ENCODE peak calls at places on chromosome 2, in seven cellular contexts. One of them, this sample, is unnamed.

GRCh38 chr2:65353927-65354326 is 78.5 kb downstream of the SPRED2 start:
- DNase-seq in IMR-90: no peak
- DNase-seq in trophoblast cell: peak; percentile 23
- DNase-seq in mesendoderm: no peak
- DNase-seq in H9: no peak
- DNase-seq in H1: no peak
- DNase-seq in mesenchymal stem cell: no peak
- DNase-seq in this sample: peak; percentile 24

GRCh38 chr2:118686364-118686763 is 161.1 kb downstream of the EN1 start:
- DNase-seq in H1: no peak
- DNase-seq in trophoblast cell: no peak
- DNase-seq in H9: no peak
- DNase-seq in IMR-90: no peak
- DNase-seq in mesendoderm: no peak
- DNase-seq in mesenchymal stem cell: no peak
- DNase-seq in this sample: no peak

GRCh38 chr2:97751752-97752151 is 38.4 kb downstream of the ZAP70 start:
- DNase-seq in mesendoderm: peak; percentile 47
- DNase-seq in H9: no peak
- DNase-seq in mesenchymal stem cell: peak; percentile 66
- DNase-seq in trophoblast cell: no peak
- DNase-seq in IMR-90: peak; percentile 53
- DNase-seq in H1: no peak
- DNase-seq in this sample: no peak

GRCh38 chr2:218031771-218032257 is 29.0 kb upstream of the TNS1 start:
- DNase-seq in trophoblast cell: no peak
- DNase-seq in H9: no peak
- DNase-seq in mesenchymal stem cell: no peak
- DNase-seq in mesendoderm: no peak
- DNase-seq in IMR-90: no peak
- DNase-seq in H1: no peak
- DNase-seq in this sample: no peak

GRCh38 chr2:205698556-205699282 is 16.4 kb downstream of the NRP2 start:
- DNase-seq in H9: no peak
- DNase-seq in H1: no peak
- DNase-seq in mesenchymal stem cell: peak; percentile 71
- DNase-seq in mesendoderm: peak; percentile 87
- DNase-seq in trophoblast cell: peak; percentile 54
- DNase-seq in IMR-90: peak; percentile 77
- DNase-seq in this sample: peak; percentile 45

GRCh38 chr2:99928472-99929053 is 213.8 kb downstream of the AFF3 start:
- DNase-seq in IMR-90: no peak
- DNase-seq in H1: no peak
- DNase-seq in mesendoderm: no peak
- DNase-seq in mesenchymal stem cell: peak; percentile 17
- DNase-seq in trophoblast cell: no peak
- DNase-seq in H9: no peak
- DNase-seq in this sample: no peak

GRCh38 chr2:200253631-200254030 is 52.9 kb upstream of the SPATS2L start:
- DNase-seq in H9: no peak
- DNase-seq in H1: no peak
- DNase-seq in IMR-90: peak; percentile 78
- DNase-seq in trophoblast cell: no peak
- DNase-seq in mesenchymal stem cell: peak; percentile 74
- DNase-seq in mesendoderm: no peak
- DNase-seq in this sample: no peak

GRCh38 chr2:174611006-174611405 is 13.4 kb upstream of the WIPF1 start:
- DNase-seq in H9: no peak
- DNase-seq in trophoblast cell: no peak
- DNase-seq in H1: no peak
- DNase-seq in mesenchymal stem cell: no peak
- DNase-seq in IMR-90: no peak
- DNase-seq in mesendoderm: no peak
- DNase-seq in this sample: no peak

GRCh38 chr2:187693923-187694322 is 139.7 kb upstream of the TFPI start:
- DNase-seq in mesendoderm: no peak
- DNase-seq in mesenchymal stem cell: no peak
- DNase-seq in IMR-90: no peak
- DNase-seq in H1: no peak
- DNase-seq in H9: no peak
- DNase-seq in trophoblast cell: no peak
- DNase-seq in this sample: no peak

GRCh38 chr2:204706939-204707338 is 161.7 kb downstream of the PARD3B start:
- DNase-seq in H1: no peak
- DNase-seq in mesenchymal stem cell: peak; percentile 26
- DNase-seq in mesendoderm: no peak
- DNase-seq in H9: no peak
- DNase-seq in trophoblast cell: no peak
- DNase-seq in IMR-90: peak; percentile 59
- DNase-seq in this sample: no peak

GRCh38 chr2:202185816-202186221 is 52.6 kb downstream of the SUMO1 start:
- DNase-seq in mesenchymal stem cell: no peak
- DNase-seq in H9: no peak
- DNase-seq in trophoblast cell: no peak
- DNase-seq in mesendoderm: no peak
- DNase-seq in IMR-90: peak; percentile 55
- DNase-seq in H1: no peak
- DNase-seq in this sample: no peak

GRCh38 chr2:241255542-241256167 is 59.8 kb downstream of the HDLBP start:
- DNase-seq in H1: no peak
- DNase-seq in H9: peak; percentile 7
- DNase-seq in trophoblast cell: no peak
- DNase-seq in IMR-90: no peak
- DNase-seq in mesenchymal stem cell: no peak
- DNase-seq in mesendoderm: no peak
- DNase-seq in this sample: no peak

GRCh38 chr2:20745924-20746555 is 76.9 kb downstream of the LDAH start:
- DNase-seq in mesendoderm: no peak
- DNase-seq in trophoblast cell: no peak
- DNase-seq in H1: no peak
- DNase-seq in H9: no peak
- DNase-seq in mesenchymal stem cell: no peak
- DNase-seq in IMR-90: no peak
- DNase-seq in this sample: no peak

GRCh38 chr2:105682401-105682800 is 62.3 kb upstream of the NCK2 start:
- DNase-seq in H1: no peak
- DNase-seq in mesenchymal stem cell: no peak
- DNase-seq in mesendoderm: no peak
- DNase-seq in trophoblast cell: no peak
- DNase-seq in H9: no peak
- DNase-seq in IMR-90: no peak
- DNase-seq in this sample: no peak

GRCh38 chr2:44244135-44244871 is 31.0 kb upstream of the SLC3A1 start:
- DNase-seq in trophoblast cell: peak; percentile 81
- DNase-seq in mesendoderm: peak; percentile 77
- DNase-seq in IMR-90: peak; percentile 68
- DNase-seq in mesenchymal stem cell: peak; percentile 73
- DNase-seq in H1: no peak
- DNase-seq in H9: peak; percentile 61
- DNase-seq in this sample: peak; percentile 63

GRCh38 chr2:181694271-181694670 is 14.0 kb upstream of the NEUROD1 start:
- DNase-seq in IMR-90: no peak
- DNase-seq in mesendoderm: no peak
- DNase-seq in H9: no peak
- DNase-seq in trophoblast cell: no peak
- DNase-seq in mesenchymal stem cell: no peak
- DNase-seq in H1: no peak
- DNase-seq in this sample: no peak

GRCh38 chr2:165952085-165952484 is 1.5 kb downstream of the TTC21B start:
- DNase-seq in H9: no peak
- DNase-seq in IMR-90: no peak
- DNase-seq in mesenchymal stem cell: no peak
- DNase-seq in H1: no peak
- DNase-seq in trophoblast cell: no peak
- DNase-seq in mesendoderm: no peak
- DNase-seq in this sample: no peak

GRCh38 chr2:239055756-239056493 is 208.0 kb downstream of the TWIST2 start:
- DNase-seq in IMR-90: no peak
- DNase-seq in H1: no peak
- DNase-seq in H9: no peak
- DNase-seq in mesenchymal stem cell: peak; percentile 22
- DNase-seq in mesendoderm: no peak
- DNase-seq in trophoblast cell: no peak
- DNase-seq in this sample: no peak

DNA sequence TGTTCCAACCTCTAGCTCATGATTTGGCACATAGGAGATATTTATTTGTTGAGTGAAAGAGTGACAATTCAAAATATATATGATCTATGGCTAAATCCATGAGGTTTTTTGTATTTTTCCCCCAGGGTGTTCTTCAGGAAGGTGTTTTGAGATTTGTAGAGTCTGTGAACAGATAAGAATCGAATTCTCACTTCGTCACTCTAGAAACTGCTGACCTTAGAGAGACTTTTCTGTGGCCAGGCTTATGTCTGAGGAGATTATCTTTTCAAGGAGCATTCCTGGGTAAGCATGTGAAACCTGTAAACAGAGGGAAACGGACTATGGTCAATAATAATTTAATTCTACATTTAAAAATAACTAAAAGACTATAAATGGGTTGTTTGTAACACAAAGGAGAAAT is 849 bp upstream of the ITGB6 start:
- DNase-seq in trophoblast cell: peak; percentile 91
- DNase-seq in H9: no peak
- DNase-seq in mesendoderm: no peak
- DNase-seq in H1: no peak
- DNase-seq in mesenchymal stem cell: no peak
- DNase-seq in IMR-90: no peak
- DNase-seq in this sample: no peak
- H2BK120ac ChIP-seq in trophoblast cell: no peak overlapping the region
- H2BK120ac ChIP-seq in H9: no peak overlapping the region
- H2BK120ac ChIP-seq in mesendoderm: no peak overlapping the region
- H2BK120ac ChIP-seq in H1: no peak overlapping the region
- H2BK120ac ChIP-seq in mesenchymal stem cell: no peak overlapping the region
- H2BK120ac ChIP-seq in IMR-90: no peak overlapping the region
- H2BK120ac ChIP-seq in this sample: no peak overlapping the region

GRCh38 chr2:47092465-47092864 is 62.6 kb downstream of the STPG4 start:
- DNase-seq in IMR-90: no peak
- DNase-seq in H9: no peak
- DNase-seq in mesenchymal stem cell: no peak
- DNase-seq in trophoblast cell: no peak
- DNase-seq in mesendoderm: no peak
- DNase-seq in H1: no peak
- DNase-seq in this sample: no peak
- H3K23ac ChIP-seq in IMR-90: no peak overlapping the region
- H3K23ac ChIP-seq in H9: no peak overlapping the region
- H3K23ac ChIP-seq in mesenchymal stem cell: no peak overlapping the region
- H3K23ac ChIP-seq in trophoblast cell: no peak overlapping the region
- H3K23ac ChIP-seq in mesendoderm: no peak overlapping the region
- H3K23ac ChIP-seq in H1: no peak overlapping the region
- H3K23ac ChIP-seq in this sample: no peak overlapping the region

GRCh38 chr2:140273958-140274357 is 1493.8 kb upstream of the NXPH2 start:
- DNase-seq in H1: no peak
- DNase-seq in IMR-90: no peak
- DNase-seq in mesenchymal stem cell: no peak
- DNase-seq in H9: no peak
- DNase-seq in mesendoderm: no peak
- DNase-seq in trophoblast cell: no peak
- DNase-seq in this sample: no peak
- H2BK120ac ChIP-seq in H1: no peak overlapping the region
- H2BK120ac ChIP-seq in IMR-90: no peak overlapping the region
- H2BK120ac ChIP-seq in mesenchymal stem cell: no peak overlapping the region
- H2BK120ac ChIP-seq in H9: no peak overlapping the region
- H2BK120ac ChIP-seq in mesendoderm: no peak overlapping the region
- H2BK120ac ChIP-seq in trophoblast cell: no peak overlapping the region
- H2BK120ac ChIP-seq in this sample: no peak overlapping the region

GRCh38 chr2:41498791-41499190 is 549.0 kb upstream of the PKDCC start:
- DNase-seq in H9: no peak
- DNase-seq in trophoblast cell: peak; percentile 64
- DNase-seq in IMR-90: no peak
- DNase-seq in mesenchymal stem cell: no peak
- DNase-seq in H1: no peak
- DNase-seq in mesendoderm: no peak
- DNase-seq in this sample: no peak

GRCh38 chr2:41502752-41503151 is 545.1 kb upstream of the PKDCC start:
- DNase-seq in IMR-90: no peak
- DNase-seq in trophoblast cell: no peak
- DNase-seq in mesenchymal stem cell: no peak
- DNase-seq in H1: no peak
- DNase-seq in H9: no peak
- DNase-seq in mesendoderm: no peak
- DNase-seq in this sample: no peak

GRCh38 chr2:41500895-41501294 is 546.9 kb upstream of the PKDCC start:
- DNase-seq in mesendoderm: peak; percentile 29
- DNase-seq in IMR-90: no peak
- DNase-seq in trophoblast cell: no peak
- DNase-seq in mesenchymal stem cell: no peak
- DNase-seq in H9: no peak
- DNase-seq in H1: no peak
- DNase-seq in this sample: no peak

GRCh38 chr2:41495050-41495449 is 552.8 kb upstream of the PKDCC start:
- DNase-seq in trophoblast cell: no peak
- DNase-seq in mesendoderm: peak; percentile 48
- DNase-seq in mesenchymal stem cell: no peak
- DNase-seq in H9: no peak
- DNase-seq in IMR-90: no peak
- DNase-seq in H1: no peak
- DNase-seq in this sample: no peak

GRCh38 chr2:41496908-41497307 is 550.9 kb upstream of the PKDCC start:
- DNase-seq in mesenchymal stem cell: no peak
- DNase-seq in H9: no peak
- DNase-seq in trophoblast cell: peak; percentile 42
- DNase-seq in IMR-90: no peak
- DNase-seq in mesendoderm: no peak
- DNase-seq in H1: no peak
- DNase-seq in this sample: no peak
- H3K23ac ChIP-seq in mesenchymal stem cell: no peak overlapping the region
- H3K23ac ChIP-seq in H9: no peak overlapping the region
- H3K23ac ChIP-seq in trophoblast cell: no peak overlapping the region
- H3K23ac ChIP-seq in IMR-90: no peak overlapping the region
- H3K23ac ChIP-seq in mesendoderm: no peak overlapping the region
- H3K23ac ChIP-seq in H1: no peak overlapping the region
- H3K23ac ChIP-seq in this sample: no peak overlapping the region

DNA sequence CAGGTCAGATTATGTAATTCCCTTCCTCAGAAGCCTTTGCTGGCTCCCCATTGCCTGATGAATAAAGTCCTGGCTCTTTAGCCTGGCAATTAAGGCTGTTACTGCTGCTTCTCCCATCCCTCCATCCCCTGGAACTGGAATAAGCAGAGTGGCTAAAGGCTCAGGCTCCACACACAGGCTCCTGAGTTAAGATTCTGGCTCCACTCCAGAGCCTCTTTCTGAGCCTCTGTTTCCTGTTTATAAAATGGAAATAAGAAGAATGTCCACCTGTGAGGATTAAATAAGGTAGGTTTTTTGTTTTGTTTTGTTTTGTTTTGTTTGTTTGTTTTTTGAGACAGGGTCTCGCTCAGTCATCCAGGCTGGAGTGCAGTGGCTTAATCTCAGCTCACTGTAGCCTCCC is 50.0 kb downstream of the ZFP36L2 start:
- DNase-seq in IMR-90: no peak
- DNase-seq in mesendoderm: no peak
- DNase-seq in trophoblast cell: no peak
- DNase-seq in H9: no peak
- DNase-seq in H1: no peak
- DNase-seq in mesenchymal stem cell: no peak
- DNase-seq in this sample: no peak
- H2BK120ac ChIP-seq in IMR-90: no peak overlapping the region
- H2BK120ac ChIP-seq in mesendoderm: no peak overlapping the region
- H2BK120ac ChIP-seq in trophoblast cell: no peak overlapping the region
- H2BK120ac ChIP-seq in H9: no peak overlapping the region
- H2BK120ac ChIP-seq in H1: no peak overlapping the region
- H2BK120ac ChIP-seq in mesenchymal stem cell: no peak overlapping the region
- H2BK120ac ChIP-seq in this sample: no peak overlapping the region

This sample was measured in neuronal stem cell.